ENCODE peak calls at places on chromosomes 2 and 18, in six cellular contexts. D is neural progenitor cell; C is astrocyte of the spinal cord; I is brain microvascular endothelial cell; M is CD4-positive, alpha-beta T cell; T is GM12864. G is an unnamed sample.

GRCh38 chr2:223856021-223856420 is 18.6 kb upstream of the AP1S3 start:
- DNase-seq in T (no peak), I (no peak), D (no peak), C (no peak), M (no peak), G (no peak)

GRCh38 chr2:234494361-234495075 is 2.4 kb downstream of the ARL4C start:
- DNase-seq in M (no peak), I (peak), D (peak), T (no peak), C (peak), G (no peak)

GRCh38 chr2:11998218-11998617 is 251.8 kb downstream of the LPIN1 start:
- DNase-seq in I (peak), C (peak), M (no peak), D (no peak), T (peak), G (no peak)

GRCh38 chr2:156343096-156343939 is 10.8 kb upstream of the NR4A2 start:
- DNase-seq in D (no peak), T (no peak), I (no peak), C (no peak), M (no peak), G (no peak)

GRCh38 chr18:68035709-68036522 is 519.4 kb upstream of the DSEL start:
- DNase-seq in I (no peak), C (peak), D (no peak), T (no peak), M (no peak), G (no peak)

GRCh38 chr2:16643099-16643498 is 22.5 kb downstream of the CYRIA start:
- DNase-seq in D (no peak), C (no peak), M (no peak), I (no peak), T (no peak), G (no peak)

GRCh38 chr2:229578052-229578846 is 136.1 kb downstream of the DNER start:
- DNase-seq in I (no peak), D (peak), C (no peak), M (no peak), T (no peak), G (no peak)

GRCh38 chr18:45728341-45729010 is 4.5 kb downstream of the SLC14A1 start:
- DNase-seq in D (no peak), T (no peak), C (no peak), I (no peak), M (no peak), G (no peak)

GRCh38 chr2:191863988-191864387 is 17.1 kb upstream of the CAVIN2 start:
- DNase-seq in T (no peak), I (peak), D (no peak), M (no peak), C (peak), G (no peak)

GRCh38 chr2:203648273-203648672 is 58.2 kb upstream of the CD28 start:
- DNase-seq in T (no peak), I (no peak), C (no peak), D (no peak), M (no peak), G (no peak)

GRCh38 chr2:25251461-25252273 is 83.3 kb upstream of the POMC start:
- DNase-seq in T (no peak), D (no peak), C (peak), M (peak), I (peak), G (peak)

GRCh38 chr2:234290671-234291070 is 206.2 kb downstream of the ARL4C start:
- DNase-seq in M (peak), T (peak), C (no peak), D (no peak), I (no peak), G (peak)

GRCh38 chr2:95359501-95359930 is 43.0 kb upstream of the FAHD2A start:
- DNase-seq in I (no peak), T (no peak), D (no peak), C (no peak), M (no peak), G (no peak)

GRCh38 chr2:208363485-208363884 is 43.1 kb upstream of the PTH2R start:
- DNase-seq in M (no peak), T (no peak), D (no peak), C (peak), I (peak), G (no peak)

GRCh38 chr2:102185347-102185746 is 1.5 kb upstream of the IL1RL2 start:
- DNase-seq in D (no peak), I (peak), T (no peak), C (no peak), M (no peak), G (no peak)

GRCh38 chr2:207142461-207142860 is 23.3 kb downstream of the KLF7 start:
- DNase-seq in M (no peak), I (no peak), D (no peak), T (no peak), C (no peak), G (peak)

GRCh38 chr2:145380436-145381017 is 860.6 kb upstream of the ZEB2 start:
- DNase-seq in T (no peak), C (peak), M (no peak), D (no peak), I (peak), G (no peak)

GRCh38 chr2:20034821-20035220 is 16.6 kb downstream of the LAPTM4A start:
- DNase-seq in D (no peak), T (no peak), C (no peak), M (no peak), I (no peak), G (no peak)

GRCh38 chr2:134202361-134202760 is 51.5 kb upstream of the MGAT5 start:
- DNase-seq in T (no peak), I (no peak), D (peak), C (no peak), M (no peak), G (no peak)

GRCh38 chr2:204604061-204604460 is 58.8 kb downstream of the PARD3B start:
- DNase-seq in I (peak), C (peak), D (no peak), T (no peak), M (no peak), G (no peak)

GRCh38 chr2:175864131-175864728 is 137.8 kb downstream of the LNPK start:
- DNase-seq in T (no peak), M (no peak), C (no peak), I (no peak), D (no peak), G (no peak)

GRCh38 chr2:198017068-198017467 is 212.7 kb downstream of the PLCL1 start:
- DNase-seq in I (no peak), D (no peak), T (no peak), C (no peak), M (no peak), G (no peak)

GRCh38 chr2:236889081-236889780 is 196.5 kb upstream of the COPS8 start:
- DNase-seq in I (peak), C (no peak), D (no peak), T (no peak), M (no peak), G (no peak)

GRCh38 chr2:223041527-223042109 is 10.4 kb upstream of the KCNE4 start:
- DNase-seq in D (no peak), C (peak), M (no peak), T (no peak), I (peak), G (no peak)

GRCh38 chr2:141595531-141595930 is 535.3 kb downstream of the LRP1B start:
- DNase-seq in T (no peak), D (no peak), C (no peak), I (no peak), M (no peak), G (no peak)

GRCh38 chr2:7646661-7647060 is 729.4 kb downstream of the RNF144A start:
- DNase-seq in D (no peak), C (no peak), M (no peak), I (no peak), T (no peak), G (no peak)

GRCh38 chr2:132588576-132588975 is 81.4 kb downstream of the LYPD1 start:
- DNase-seq in D (no peak), I (no peak), C (no peak), M (no peak), T (no peak), G (no peak)

GRCh38 chr2:237581751-237582746 is 8.5 kb downstream of the RAB17 start:
- DNase-seq in I (peak), D (peak), T (peak), M (peak), C (peak), G (no peak)

DNA sequence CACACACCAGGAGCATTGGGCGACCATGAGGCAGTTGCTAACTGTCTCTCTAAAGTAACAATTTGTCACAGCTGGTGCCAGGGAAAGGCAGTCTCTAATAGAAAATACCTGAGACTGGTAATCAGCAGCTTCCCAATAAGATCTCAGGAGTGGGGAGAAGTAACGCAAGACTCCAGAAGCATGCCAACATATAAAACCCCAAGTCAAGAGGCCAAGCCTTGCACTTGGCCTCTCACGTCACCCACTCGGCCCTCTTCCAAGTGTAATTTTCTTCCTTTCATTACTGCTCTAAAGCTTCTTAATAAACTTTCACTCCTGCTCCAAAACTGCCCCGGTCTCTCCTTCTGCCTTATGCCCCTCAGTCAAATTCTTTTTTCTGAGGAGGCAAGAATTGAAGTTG is 455.6 kb upstream of the ACVR2A start:
- DNase-seq in T (no peak), C (no peak), D (no peak), M (no peak), I (no peak), G (no peak)
- TF ChIP-seq CTCF in T (no peak), C (no peak), D (no peak), M (no peak), I (no peak), G (no peak)

DNA sequence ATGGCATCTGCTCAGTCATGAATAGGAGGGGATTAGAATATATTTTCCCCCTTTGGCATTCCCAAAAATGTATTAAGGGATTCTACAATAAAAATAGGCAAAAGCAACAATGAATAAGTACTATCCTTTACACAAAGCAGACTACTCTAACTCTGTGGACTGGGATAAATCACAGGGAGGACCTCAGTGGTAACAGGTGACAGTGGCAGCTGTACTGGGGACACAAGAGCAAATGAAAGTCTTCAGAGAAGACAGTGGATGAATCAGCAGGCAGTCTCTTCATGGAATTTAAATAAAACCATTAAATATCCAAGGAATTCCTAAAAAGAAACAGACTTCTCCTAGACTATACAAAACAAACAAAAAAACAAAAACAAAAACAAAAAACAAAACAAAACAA is 4.8 kb downstream of the CDH7 start:
- DNase-seq in D (no peak), I (no peak), C (no peak), M (no peak), T (no peak), G (no peak)
- TF ChIP-seq CTCF in D (no peak), I (no peak), C (no peak), M (no peak), T (no peak), G (no peak)

DNA sequence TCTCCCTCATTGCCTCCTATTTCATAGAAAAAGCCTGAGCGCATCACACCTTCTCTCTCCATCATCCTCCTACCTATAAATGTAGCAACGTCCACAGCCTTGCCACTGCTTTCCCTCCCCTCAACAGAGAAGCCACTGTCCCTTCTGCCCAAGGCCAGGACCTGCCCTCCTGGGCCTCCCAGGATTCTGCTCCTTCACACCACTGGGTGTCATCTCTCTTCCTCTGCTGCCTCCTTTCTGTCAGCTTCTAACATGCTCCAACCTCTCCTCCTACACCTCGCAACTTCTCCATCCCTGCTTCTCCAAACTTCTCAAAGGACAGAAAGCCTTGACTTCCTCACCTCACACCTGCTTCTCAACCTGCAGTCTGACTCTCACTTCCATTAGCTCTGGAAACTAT is 21.2 kb upstream of the ME2 start:
- DNase-seq in D (no peak), C (no peak), M (no peak), I (no peak), T (no peak), G (no peak)
- TF ChIP-seq CTCF in D (no peak), C (no peak), M (no peak), I (peak), T (no peak), G (no peak)

DNA sequence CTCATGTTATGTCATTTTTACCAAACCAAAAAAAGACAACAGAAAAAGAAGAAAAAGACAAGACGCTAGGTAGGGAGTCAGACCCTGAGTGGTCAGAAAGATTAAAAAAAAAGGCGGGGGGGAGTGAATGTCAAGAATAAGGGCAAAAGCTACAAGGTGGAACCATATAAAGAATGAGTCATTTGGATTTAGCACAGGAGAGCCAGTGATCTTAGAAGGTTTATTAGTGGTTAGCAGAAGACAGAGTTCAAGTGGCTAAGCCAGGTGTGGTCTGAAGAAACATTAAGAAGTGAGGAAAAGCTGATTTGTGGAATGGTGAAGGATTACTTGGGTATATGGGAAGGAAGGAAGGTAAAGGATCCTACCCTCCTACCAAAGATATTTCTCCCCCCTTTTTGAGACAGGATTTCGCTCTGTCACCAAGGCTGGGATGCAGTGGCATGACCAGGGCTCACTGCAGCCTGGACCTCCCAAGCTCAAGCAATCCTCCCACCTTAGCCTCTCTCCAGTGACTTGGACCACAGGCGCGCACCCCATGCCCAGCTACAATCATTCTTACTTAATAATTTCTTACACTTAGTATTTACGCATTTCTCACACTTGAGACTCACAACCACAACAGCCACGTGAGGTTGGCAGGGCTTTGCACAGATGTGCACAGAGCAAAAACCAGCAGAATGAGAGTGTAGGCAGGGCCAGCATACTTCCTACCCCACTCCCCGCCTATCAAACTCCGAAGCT is 2.6 kb downstream of the DSC2 start:
- DNase-seq in D (no peak), T (no peak), I (no peak), C (no peak), M (no peak), G (no peak)
- TF ChIP-seq CTCF in D (no peak), T (no peak), I (no peak), C (no peak), M (no peak), G (no peak)

GRCh38 chr2:105405291-105405690 is 6.4 kb upstream of the FHL2 start:
- DNase-seq in T (no peak), M (no peak), D (no peak), I (no peak), C (no peak), G (no peak)

GRCh38 chr2:105402809-105403208 is 4.0 kb upstream of the FHL2 start:
- DNase-seq in T (no peak), I (no peak), C (no peak), D (no peak), M (no peak), G (no peak)

GRCh38 chr2:105403241-105403784 is 4.5 kb upstream of the FHL2 start:
- DNase-seq in M (no peak), C (no peak), T (no peak), D (no peak), I (no peak), G (no peak)

GRCh38 chr2:105404736-105405135 is 5.9 kb upstream of the FHL2 start:
- DNase-seq in D (no peak), I (no peak), C (no peak), T (no peak), M (no peak), G (no peak)

DNA sequence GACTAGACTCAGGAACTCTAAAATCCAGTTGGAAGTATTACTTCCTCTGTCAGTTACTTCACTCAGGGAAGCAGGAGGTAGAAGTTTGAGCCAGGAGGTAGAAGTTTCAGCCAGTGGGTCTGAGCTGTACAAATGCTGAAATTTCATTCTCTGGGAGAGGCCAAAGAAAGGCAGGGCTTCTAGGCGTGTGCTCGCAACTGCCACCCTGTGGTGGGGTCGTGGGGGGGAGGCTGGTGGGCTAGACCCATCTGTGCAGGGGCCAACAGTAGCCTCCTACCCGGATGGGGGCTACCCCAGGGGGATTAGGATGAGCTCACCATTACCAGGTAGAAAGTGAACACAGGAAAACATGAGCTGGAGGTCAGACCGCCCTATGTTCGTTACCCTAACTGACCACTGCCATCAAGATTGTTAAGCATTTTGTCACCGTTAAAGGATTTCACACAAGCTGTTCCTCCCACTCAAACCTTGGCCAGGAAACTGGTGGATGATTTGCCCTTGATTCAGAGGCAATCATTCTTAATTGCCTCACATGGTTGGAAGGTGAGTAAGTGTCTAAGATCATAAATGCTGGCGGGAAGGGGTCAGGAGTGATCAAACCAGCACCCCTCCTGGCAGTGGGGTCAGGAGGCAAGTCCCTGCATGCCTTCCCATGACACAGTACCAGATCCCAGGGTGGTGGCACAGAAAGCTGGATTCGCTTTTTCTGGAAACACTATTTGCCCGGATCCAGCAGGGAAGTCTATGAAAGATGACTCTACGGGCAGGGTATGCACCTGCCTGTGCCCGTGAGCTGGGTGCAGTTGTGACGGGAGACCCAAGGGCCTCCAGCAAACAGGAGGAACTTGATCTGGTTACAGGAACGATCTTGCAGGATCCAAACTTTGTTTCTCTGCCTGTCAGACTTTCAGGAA is 5.2 kb upstream of the FHL2 start:
- DNase-seq in I (peak), D (no peak), M (no peak), T (no peak), C (peak), G (no peak)
- TF ChIP-seq CTCF in I (peak), D (peak), M (no peak), T (no peak), C (peak), G (no peak)

GRCh38 chr2:85438291-85439110 is 20.0 kb downstream of the SH2D6 start:
- DNase-seq in C (no peak), M (no peak), I (no peak), D (no peak), T (no peak), G (no peak)

GRCh38 chr2:85435986-85436835 is 17.7 kb downstream of the SH2D6 start:
- DNase-seq in C (no peak), T (no peak), M (no peak), I (no peak), D (no peak), G (no peak)

GRCh38 chr2:85437488-85438290 is 19.2 kb downstream of the SH2D6 start:
- DNase-seq in M (peak), T (no peak), D (peak), I (peak), C (peak), G (peak)

GRCh38 chr2:85435220-85435958 is 16.9 kb downstream of the SH2D6 start:
- DNase-seq in I (no peak), T (no peak), C (no peak), D (no peak), M (no peak), G (no peak)

GRCh38 chr2:85436836-85437487 is 18.4 kb downstream of the SH2D6 start:
- DNase-seq in T (no peak), C (no peak), D (no peak), M (no peak), I (no peak), G (no peak)
- TF ChIP-seq CTCF in T (no peak), C (no peak), D (no peak), M (no peak), I (no peak), G (no peak)

G was measured in CD14-positive monocyte.